ENCODE peak calls at places on chromosomes 3 and 15, in four cellular contexts. T is HepG2, S is K562, Z is GM12878. A is an unnamed sample.

GRCh38 chr3:105284876-105285275 is 81.8 kb upstream of the ALCAM start:
- DNase-seq in T (no peak), S (no peak), Z (no peak), A (no peak)

GRCh38 chr3:63056932-63057331 is 181.7 kb upstream of the CADPS start:
- DNase-seq in Z (no peak), S (no peak), T (no peak), A (no peak)

GRCh38 chr3:130390079-130390478 is 44.6 kb downstream of the COL6A5 start:
- DNase-seq in S (peak), Z (no peak), T (no peak), A (no peak)

GRCh38 chr3:20405731-20406130 is 219.7 kb upstream of the SGO1 start:
- DNase-seq in Z (no peak), S (no peak), T (no peak), A (no peak)

GRCh38 chr3:100317928-100318327 is 16.6 kb upstream of the NIT2 start:
- DNase-seq in T (no peak), Z (no peak), S (no peak), A (no peak)

GRCh38 chr15:100528833-100529428 is at the start of gene CERS3:
- DNase-seq in T (no peak), Z (no peak), S (no peak), A (no peak)

GRCh38 chr3:126742057-126742456 is 38.0 kb downstream of the CHCHD6 start:
- DNase-seq in T (no peak), Z (no peak), S (no peak), A (no peak)

GRCh38 chr15:99435138-99435695 is 130.6 kb upstream of the MEF2A start:
- DNase-seq in T (no peak), S (no peak), Z (no peak), A (no peak)

GRCh38 chr15:78810377-78811123 is 714 bp downstream of the ADAMTS7 start:
- DNase-seq in S (peak), Z (no peak), T (no peak), A (peak)

GRCh38 chr3:183764854-183765731 is 60.3 kb downstream of the MAP6D1 start:
- DNase-seq in T (no peak), Z (no peak), S (no peak), A (no peak)

GRCh38 chr3:13788522-13789424 is 91.1 kb downstream of the WNT7A start:
- DNase-seq in S (no peak), T (no peak), Z (no peak), A (no peak)

GRCh38 chr3:146217324-146217723 is 33.6 kb downstream of the PLSCR4 start:
- DNase-seq in Z (no peak), T (no peak), S (no peak), A (no peak)

GRCh38 chr3:178496911-178497310 is 39.3 kb upstream of the KCNMB2 start:
- DNase-seq in T (no peak), S (no peak), Z (no peak), A (no peak)

GRCh38 chr3:42572278-42572677 is 9.5 kb downstream of the SEC22C start:
- DNase-seq in S (peak), T (peak), Z (no peak), A (peak)

GRCh38 chr15:48250640-48251076 is 44.6 kb downstream of the SLC12A1 start:
- DNase-seq in Z (peak), S (peak), T (peak), A (peak)

GRCh38 chr3:127284258-127284657 is 3.6 kb downstream of the PRR20G start:
- DNase-seq in T (no peak), S (no peak), Z (no peak), A (no peak)

GRCh38 chr3:33932010-33932764 is 133.8 kb downstream of the PDCD6IP start:
- DNase-seq in Z (no peak), T (no peak), S (no peak), A (no peak)

GRCh38 chr3:53161345-53161819 is 373 bp downstream of the PRKCD start:
- DNase-seq in Z (no peak), S (no peak), T (no peak), A (peak)

GRCh38 chr3:52429779-52430415 is 15.0 kb downstream of the SEMA3G start:
- DNase-seq in S (no peak), Z (no peak), T (peak), A (no peak)

GRCh38 chr15:60397772-60398445 is at the start of gene ANXA2:
- DNase-seq in S (peak), T (no peak), Z (no peak), A (peak)

GRCh38 chr3:28973621-28974020 is 307.2 kb upstream of the RBMS3 start:
- DNase-seq in T (no peak), S (no peak), Z (no peak), A (no peak)

GRCh38 chr3:192812736-192813383 is 85.5 kb upstream of the FGF12 start:
- DNase-seq in T (peak), S (no peak), Z (no peak), A (peak)

GRCh38 chr3:49723301-49723630 is 485 bp downstream of the GMPPB start:
- DNase-seq in T (peak), Z (no peak), S (peak), A (no peak)

GRCh38 chr3:69144631-69145244 is 22.3 kb upstream of the LMOD3 start:
- DNase-seq in S (no peak), T (no peak), Z (no peak), A (no peak)

GRCh38 chr15:52790166-52790708 is at the start of gene ONECUT1:
- DNase-seq in Z (no peak), S (peak), T (peak), A (peak)

GRCh38 chr15:64846246-64846645 is 4.5 kb downstream of the PLEKHO2 start:
- DNase-seq in Z (no peak), S (no peak), T (no peak), A (no peak)

GRCh38 chr3:179898024-179898423 is 138.7 kb downstream of the PEX5L start:
- DNase-seq in Z (no peak), S (peak), T (peak), A (peak)

GRCh38 chr3:46076606-46077005 is 49.3 kb upstream of the XCR1 start:
- DNase-seq in S (no peak), Z (no peak), T (no peak), A (no peak)

GRCh38 chr3:163722421-163722820 is 1355.9 kb downstream of the SI start:
- DNase-seq in S (no peak), T (no peak), Z (no peak), A (no peak)

GRCh38 chr15:67903708-67904107 is 63.9 kb upstream of the RNU6-1 start:
- DNase-seq in Z (no peak), T (no peak), S (no peak), A (no peak)

DNA sequence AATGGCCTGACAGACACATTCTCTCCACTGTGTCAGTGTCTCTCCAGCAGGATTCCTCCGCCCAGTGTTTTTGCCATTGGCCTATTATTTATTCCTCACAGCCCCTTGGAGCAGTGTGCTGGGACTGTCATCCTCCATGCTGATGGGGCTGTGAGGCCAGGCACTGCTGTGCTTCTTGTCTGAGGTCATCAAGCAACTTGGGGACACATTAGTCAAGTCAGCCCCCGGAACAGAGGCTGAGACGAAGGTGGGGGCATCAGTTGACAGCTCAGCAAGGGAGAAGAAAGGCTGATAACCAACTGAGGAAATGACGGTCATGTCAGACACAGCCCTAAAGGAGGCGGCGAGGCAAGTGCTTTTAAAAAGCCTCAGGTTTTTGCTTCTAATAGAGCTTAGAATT is 67.3 kb downstream of the XXYLT1 start:
- DNase-seq in Z (no peak), T (no peak), S (no peak), A (no peak)
- TF ChIP-seq FOXM1 in Z (no peak), T (no peak), S (no peak), A (no peak)

DNA sequence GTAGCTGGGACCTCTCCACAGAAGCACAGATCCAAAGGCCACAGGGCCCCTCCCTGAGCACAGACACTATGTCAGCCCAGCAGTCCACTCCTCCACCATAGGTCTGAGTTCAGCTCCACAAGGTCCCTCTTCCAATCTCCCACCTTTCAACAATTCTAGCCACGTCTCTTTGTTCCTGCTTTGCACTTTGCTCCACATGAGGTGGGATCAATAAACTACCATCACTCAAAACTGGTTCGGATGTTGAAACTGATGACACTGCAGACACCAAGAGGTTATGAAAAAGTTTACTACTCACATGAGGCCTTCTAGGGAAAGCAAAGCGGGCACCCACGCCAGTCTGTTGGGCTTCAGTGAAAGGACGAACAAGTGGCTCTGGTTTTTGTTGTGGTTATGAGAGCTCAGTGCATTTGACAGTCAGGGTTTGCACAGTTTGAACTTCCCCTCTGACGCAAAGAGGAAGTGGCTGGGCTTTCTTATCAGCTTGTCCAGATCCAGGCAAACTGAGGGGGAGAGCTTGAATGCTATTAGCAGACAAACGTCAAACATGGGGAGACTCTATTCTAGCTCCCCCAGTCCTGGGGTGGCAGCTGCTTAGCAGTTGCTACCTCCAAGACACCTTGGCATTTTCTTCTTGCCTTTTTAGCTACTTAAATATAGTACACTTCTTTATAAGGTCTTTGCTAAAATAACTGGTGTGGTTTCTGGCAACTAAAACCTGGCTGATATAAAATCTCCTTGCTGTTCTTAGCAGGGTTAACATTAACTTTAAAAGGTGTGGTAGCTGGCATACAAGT is 37.8 kb downstream of the ZNF445 start:
- DNase-seq in T (peak), S (peak), Z (peak), A (no peak)
- TF ChIP-seq BHLHE40 in T (peak), S (peak), Z (peak), A (no peak)

GRCh38 chr15:41827290-41827879 is 507 bp upstream of the JMJD7 start:
- DNase-seq in Z (no peak), S (peak), T (no peak), A (peak)
- TF ChIP-seq FOXK2 in Z (no peak), S (no peak), T (no peak), A (no peak)

DNA sequence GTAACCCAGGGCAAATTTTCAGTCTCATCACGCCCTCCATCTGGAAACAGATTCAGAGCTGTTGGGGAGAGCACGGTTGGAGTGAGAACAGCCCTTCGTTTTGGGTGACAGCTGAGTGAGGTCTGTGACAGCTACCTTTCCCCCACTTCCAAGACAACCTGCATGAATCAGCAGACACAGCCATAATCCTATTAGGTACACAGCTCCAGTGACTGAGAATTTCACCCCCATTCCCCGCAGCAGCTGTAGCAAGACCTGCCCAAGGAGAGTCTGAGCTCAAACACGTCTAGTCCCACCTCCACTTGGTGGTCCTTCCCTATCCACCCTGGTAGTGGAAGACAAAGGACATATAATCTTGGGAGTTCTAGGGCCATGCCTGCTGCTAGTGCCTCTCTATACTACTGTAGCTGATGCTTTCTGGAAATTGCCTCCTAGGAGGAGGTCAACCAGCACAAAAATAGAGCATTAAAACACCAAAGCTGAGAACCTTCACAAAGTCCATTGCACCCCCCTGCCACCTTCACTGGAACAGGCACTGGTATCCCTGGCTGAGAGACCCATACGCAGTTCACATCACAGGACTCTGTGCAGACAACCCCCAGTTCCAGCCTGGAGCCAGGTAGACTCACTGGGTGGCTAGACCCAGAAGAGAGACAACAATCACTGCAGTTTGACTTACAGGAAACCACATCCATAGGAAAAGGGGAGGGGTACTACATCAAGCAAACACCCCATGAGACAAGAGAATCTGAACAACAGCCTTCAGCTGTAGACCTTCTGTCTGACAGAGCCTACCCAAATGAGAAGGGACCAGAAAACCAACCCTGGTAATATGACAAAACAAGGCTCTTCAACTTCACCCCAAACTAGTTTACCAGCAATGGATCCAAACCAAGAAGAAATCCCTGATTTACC is 448.6 kb upstream of the CBLB start:
- DNase-seq in Z (no peak), T (no peak), S (no peak), A (no peak)
- TF ChIP-seq FOXM1 in Z (no peak), T (no peak), S (no peak), A (no peak)

DNA sequence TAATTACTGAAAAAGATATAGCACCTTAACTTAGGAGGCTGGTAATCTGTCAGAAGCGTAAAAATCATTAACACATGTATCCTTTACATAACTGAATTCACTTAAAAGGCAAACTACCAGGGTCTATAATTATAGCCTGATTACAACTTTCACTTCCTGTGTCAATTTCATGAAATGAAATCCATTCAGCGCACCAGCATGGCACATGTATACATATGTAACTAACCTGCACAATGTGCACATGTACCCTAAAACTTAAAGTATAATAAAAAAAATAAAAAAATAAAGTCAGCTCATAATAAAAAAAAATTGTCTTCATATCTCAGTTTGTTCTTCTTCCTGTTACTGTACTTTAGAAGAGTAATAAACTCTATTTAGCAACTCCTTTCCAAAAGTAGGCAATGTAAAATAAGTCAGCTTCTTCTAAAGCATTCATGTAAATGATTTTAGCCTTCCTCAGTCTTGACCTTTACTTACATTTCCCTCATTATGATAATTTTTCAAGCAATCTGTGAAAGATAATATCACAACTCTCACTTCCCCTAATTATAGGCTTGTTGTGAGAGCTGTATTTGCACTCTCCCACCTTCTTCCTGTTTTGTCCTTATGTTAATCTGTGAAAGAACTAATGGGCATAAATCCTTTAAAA is 50.1 kb downstream of the KBTBD8 start:
- DNase-seq in S (no peak), T (no peak), Z (peak), A (no peak)
- TF ChIP-seq BHLHE40 in S (no peak), T (no peak), Z (peak), A (no peak)

DNA sequence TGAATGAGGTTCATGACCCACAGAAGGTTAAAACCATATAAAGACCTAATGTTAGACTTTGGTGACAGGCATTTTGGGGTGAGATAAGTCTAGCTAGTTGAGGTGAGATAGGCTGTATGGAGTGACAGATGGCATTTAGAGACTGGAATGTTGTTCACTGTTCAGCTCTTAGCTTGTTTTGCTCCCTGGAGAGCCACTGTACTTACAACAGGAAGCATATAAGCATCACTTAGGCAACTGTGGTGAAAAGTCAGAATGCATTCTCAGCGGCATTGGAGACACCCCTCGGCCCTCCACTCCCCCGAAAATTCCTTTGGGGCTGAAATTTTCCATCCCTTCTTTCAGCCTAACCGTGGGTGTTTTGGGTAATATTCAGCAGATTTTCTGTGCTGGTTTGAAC is 73.4 kb downstream of the SLCO3A1 start:
- DNase-seq in S (no peak), Z (no peak), T (no peak), A (no peak)
- TF ChIP-seq FOXK2 in S (no peak), Z (no peak), T (no peak), A (no peak)

DNA sequence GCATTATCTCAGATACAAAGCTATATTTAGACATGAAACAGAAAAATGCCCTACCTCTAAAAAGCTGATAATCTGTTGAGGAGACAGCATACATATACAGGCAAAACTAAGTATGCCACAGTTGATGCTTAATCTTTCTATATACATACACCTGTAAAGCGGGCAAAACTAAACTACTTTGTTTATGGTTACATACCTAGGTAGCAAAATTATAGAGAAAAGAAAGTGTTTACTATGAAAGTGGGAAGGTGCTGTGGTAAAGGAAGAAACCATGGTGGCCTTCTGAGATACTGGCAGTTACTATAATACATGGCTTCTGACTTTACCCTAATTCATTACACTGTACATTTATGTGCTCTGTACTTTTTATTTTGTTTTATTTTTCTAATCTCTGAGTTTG is 36.0 kb upstream of the NR1I2 start:
- DNase-seq in T (no peak), Z (no peak), S (no peak), A (no peak)
- TF ChIP-seq FOXM1 in T (no peak), Z (no peak), S (no peak), A (no peak)

GRCh38 chr3:10954740-10955139 is 37.8 kb upstream of the SLC6A1 start:
- DNase-seq in Z (no peak), S (no peak), T (no peak), A (no peak)

GRCh38 chr3:10957976-10958749 is 34.4 kb upstream of the SLC6A1 start:
- DNase-seq in S (no peak), Z (no peak), T (no peak), A (no peak)

GRCh38 chr3:10956991-10957390 is 35.6 kb upstream of the SLC6A1 start:
- DNase-seq in T (no peak), Z (no peak), S (no peak), A (no peak)

GRCh38 chr3:10956531-10956930 is 36.0 kb upstream of the SLC6A1 start:
- DNase-seq in T (no peak), S (no peak), Z (no peak), A (no peak)

DNA sequence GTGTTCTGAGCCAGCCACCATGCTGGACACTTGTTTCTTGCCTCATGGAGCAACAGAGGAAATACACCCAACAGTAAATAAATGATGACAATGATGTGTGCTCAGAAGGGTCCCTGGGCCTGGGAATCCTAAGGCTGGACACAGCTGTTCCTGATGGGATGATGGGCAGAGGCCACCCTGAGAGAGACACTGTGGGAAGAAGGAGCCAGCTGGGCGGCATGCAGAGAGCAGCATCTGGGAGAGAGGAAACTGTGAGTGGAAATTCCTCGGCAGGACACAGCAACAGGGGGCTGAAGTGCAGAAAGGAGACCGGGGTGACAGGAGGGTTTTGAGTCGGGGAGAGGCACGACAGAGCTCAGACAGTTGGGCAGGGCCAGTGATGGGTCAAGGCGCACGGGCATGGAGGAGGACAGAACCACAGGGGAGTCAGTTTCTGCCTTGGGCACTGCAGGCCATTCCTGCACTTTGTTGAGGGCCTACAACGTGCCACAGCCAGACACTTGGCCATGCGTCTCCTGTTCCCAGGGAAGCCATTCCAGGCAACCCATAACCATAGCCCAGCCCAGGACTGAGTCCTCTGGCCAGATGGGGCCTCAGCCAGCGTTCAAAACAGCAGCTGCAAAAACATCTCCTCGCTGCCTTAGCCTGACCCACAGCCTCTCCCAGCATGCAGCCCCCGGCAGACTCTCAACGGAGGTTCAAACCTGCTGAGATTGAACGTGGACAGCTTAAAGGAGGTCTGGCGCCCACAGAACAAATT is 36.7 kb upstream of the SLC6A1 start:
- DNase-seq in T (no peak), S (no peak), Z (no peak), A (no peak)
- TF ChIP-seq BHLHE40 in T (no peak), S (no peak), Z (no peak), A (no peak)

GRCh38 chr15:58951388-58952060 is 18.0 kb upstream of the SLTM start:
- DNase-seq in S (no peak), T (no peak), Z (no peak), A (no peak)
- TF ChIP-seq FOXK2 in S (no peak), T (no peak), Z (no peak), A (no peak)

A was measured in HEK293T.